ENCODE peak calls at places on chromosomes 6 and 20, in ten cellular contexts. F is H1, P is PC-9, J is fibroblast of lung, S is hepatocyte, X is keratinocyte, H is HCT116, C is GM23248, I is GM23338, O is endothelial cell of umbilical vein. W is an unnamed sample.

GRCh38 chr6:91155129-91155528 is 568.3 kb upstream of the MAP3K7 start:
- DNase-seq in J (no peak), X (no peak), I (no peak), O (no peak), P (no peak), H (no peak), C (no peak), S (no peak), F (no peak), W (no peak)

GRCh38 chr20:2867081-2867860 is 6.0 kb upstream of the PTPRA start:
- DNase-seq in O (no peak), C (peak), S (no peak), X (no peak), P (no peak), J (no peak), F (no peak), I (no peak), H (no peak), W (no peak)

GRCh38 chr6:51839975-51840374 is 247.4 kb downstream of the PKHD1 start:
- DNase-seq in F (no peak), S (no peak), J (no peak), I (no peak), X (no peak), P (no peak), O (no peak), C (no peak), H (no peak), W (no peak)

GRCh38 chr20:61662226-61662945 is 403.3 kb downstream of the TAF4 start:
- DNase-seq in I (peak), O (no peak), J (no peak), H (no peak), C (no peak), F (no peak), S (no peak), X (no peak), P (no peak), W (no peak)

GRCh38 chr6:156719395-156719719 is 57.8 kb upstream of the ARID1B start:
- DNase-seq in C (no peak), X (no peak), F (no peak), P (no peak), S (peak), I (no peak), H (no peak), J (no peak), O (no peak), W (no peak)

GRCh38 chr6:16697437-16698162 is 63.7 kb downstream of the ATXN1 start:
- DNase-seq in P (no peak), J (no peak), O (no peak), I (no peak), X (no peak), H (no peak), S (no peak), C (no peak), F (no peak), W (no peak)

GRCh38 chr6:144286503-144287393 is 1.6 kb downstream of the UTRN start:
- DNase-seq in P (peak), I (peak), S (peak), C (peak), F (no peak), J (peak), H (no peak), X (peak), O (peak), W (peak)

GRCh38 chr6:138622967-138623366 is 123.7 kb upstream of the NHSL1 start:
- DNase-seq in S (no peak), F (no peak), O (peak), P (peak), J (peak), H (no peak), X (peak), I (no peak), C (no peak), W (no peak)

GRCh38 chr20:45044084-45044573 is 56.8 kb downstream of the KCNS1 start:
- DNase-seq in I (peak), C (peak), S (peak), J (peak), P (peak), F (peak), X (peak), H (peak), O (peak), W (peak)

GRCh38 chr6:37011656-37012378 is 6.4 kb downstream of the FGD2 start:
- DNase-seq in I (no peak), S (no peak), F (no peak), C (peak), X (no peak), J (peak), P (no peak), H (no peak), O (no peak), W (no peak)

GRCh38 chr6:21098134-21098533 is 495.4 kb upstream of the SOX4 start:
- DNase-seq in X (no peak), C (no peak), J (no peak), S (no peak), O (no peak), I (peak), F (no peak), H (no peak), P (no peak), W (no peak)

GRCh38 chr6:139588076-139588639 is 213.7 kb upstream of the CITED2 start:
- DNase-seq in H (peak), F (no peak), S (peak), P (peak), J (peak), I (no peak), O (peak), C (peak), X (no peak), W (peak)

GRCh38 chr6:20875369-20875963 is 341.2 kb downstream of the CDKAL1 start:
- DNase-seq in S (peak), I (no peak), O (peak), F (no peak), H (no peak), J (peak), P (peak), C (peak), X (no peak), W (peak)

GRCh38 chr6:109897025-109897424 is 81.1 kb upstream of the GPR6 start:
- DNase-seq in O (no peak), P (no peak), X (no peak), J (peak), H (no peak), S (no peak), I (no peak), F (no peak), C (no peak), W (no peak)

GRCh38 chr6:11277275-11278206 is 45.1 kb upstream of the NEDD9 start:
- DNase-seq in O (peak), F (peak), J (peak), X (peak), I (peak), H (no peak), P (peak), S (peak), C (peak), W (peak)

GRCh38 chr6:158818008-158818579 is 1.1 kb downstream of the EZR start:
- DNase-seq in X (no peak), S (peak), P (peak), I (peak), O (peak), H (no peak), C (peak), F (no peak), J (peak), W (peak)

GRCh38 chr6:116877743-116878142 is 701 bp downstream of the RFX6 start:
- DNase-seq in I (peak), P (no peak), F (no peak), H (no peak), J (no peak), O (no peak), X (no peak), C (no peak), S (peak), W (peak)

GRCh38 chr20:4887586-4887985 is 113.7 kb downstream of the SLC23A2 start:
- DNase-seq in F (no peak), P (no peak), I (no peak), J (no peak), S (no peak), H (no peak), X (no peak), C (no peak), O (no peak), W (no peak)

GRCh38 chr6:138034229-138034628 is 73.0 kb downstream of the PERP start:
- DNase-seq in F (no peak), J (no peak), I (no peak), S (no peak), C (no peak), P (no peak), X (no peak), H (no peak), O (no peak), W (no peak)

GRCh38 chr20:44576297-44576696 is 6.1 kb upstream of the PKIG start:
- DNase-seq in X (no peak), H (no peak), J (peak), P (no peak), I (peak), O (peak), C (peak), S (no peak), F (no peak), W (no peak)

GRCh38 chr6:33126101-33126714 is 50.4 kb downstream of the HLA-DPB1 start:
- DNase-seq in S (peak), C (peak), X (no peak), J (no peak), I (peak), P (peak), F (no peak), H (peak), O (peak), W (peak)

GRCh38 chr20:10469599-10469998 is 34.5 kb downstream of the SLX4IP start:
- DNase-seq in O (peak), C (peak), P (no peak), F (peak), S (peak), J (peak), H (peak), X (no peak), I (peak), W (peak)

GRCh38 chr20:50346372-50347347 is 156.0 kb downstream of the CEBPB start:
- DNase-seq in P (peak), J (peak), C (peak), F (no peak), H (no peak), O (peak), S (peak), X (no peak), I (no peak), W (no peak)

GRCh38 chr6:131914967-131915751 is 36.0 kb downstream of the CCN2 start:
- DNase-seq in I (peak), F (no peak), P (peak), J (peak), S (peak), C (peak), H (peak), O (peak), X (peak), W (peak)

GRCh38 chr20:3796477-3797225 is 541 bp downstream of the CDC25B start:
- DNase-seq in C (no peak), J (no peak), P (no peak), I (no peak), S (no peak), X (no peak), H (no peak), O (no peak), F (no peak), W (peak)

GRCh38 chr20:22536141-22536828 is 48.1 kb downstream of the FOXA2 start:
- DNase-seq in H (no peak), I (no peak), C (no peak), F (no peak), X (no peak), J (no peak), S (no peak), O (no peak), P (no peak), W (no peak)

GRCh38 chr6:113907107-113907506 is 50.0 kb downstream of the MARCKS start:
- DNase-seq in P (no peak), F (no peak), I (no peak), S (no peak), X (no peak), J (no peak), C (no peak), H (no peak), O (peak), W (no peak)

GRCh38 chr6:13248053-13248452 is 80.3 kb downstream of the TBC1D7 start:
- DNase-seq in S (peak), H (no peak), C (no peak), O (peak), J (peak), P (no peak), I (peak), F (no peak), X (no peak), W (peak)

GRCh38 chr6:154447929-154448328 is 62.6 kb downstream of the CNKSR3 start:
- DNase-seq in H (no peak), P (no peak), I (no peak), C (peak), J (peak), O (peak), S (peak), X (no peak), F (no peak), W (no peak)

GRCh38 chr6:11428895-11429294 is 108.7 kb upstream of the TMEM170B start:
- DNase-seq in S (peak), P (peak), X (no peak), J (peak), I (peak), C (peak), F (no peak), H (no peak), O (no peak), W (peak)

GRCh38 chr6:56816393-56816792 is 138.5 kb upstream of the BEND6 start:
- DNase-seq in H (no peak), O (no peak), I (no peak), P (no peak), F (no peak), J (no peak), C (no peak), S (peak), X (no peak), W (no peak)

GRCh38 chr6:75791881-75792280 is 42.8 kb downstream of the MYO6 start:
- DNase-seq in P (no peak), O (peak), S (no peak), J (no peak), I (no peak), X (no peak), H (peak), C (peak), F (no peak), W (no peak)

GRCh38 chr20:36717657-36718056 is 28.2 kb downstream of the NDRG3 start:
- DNase-seq in I (peak), P (no peak), O (peak), X (no peak), J (no peak), H (no peak), S (no peak), C (peak), F (no peak), W (peak)

GRCh38 chr6:134310206-134310605 is 7.7 kb downstream of the SGK1 start:
- DNase-seq in C (peak), X (no peak), S (no peak), O (no peak), P (no peak), H (no peak), F (no peak), I (no peak), J (peak), W (no peak)

GRCh38 chr6:89008299-89008698 is 44.9 kb upstream of the RNGTT start:
- DNase-seq in C (no peak), S (no peak), P (no peak), J (no peak), F (no peak), H (no peak), X (no peak), O (no peak), I (peak), W (no peak)
- H3K4me2 ChIP-seq in C (no peak), S (no peak), P (no peak), J (no peak), F (no peak), H (no peak), X (no peak), O (no peak), I (peak), W (no peak)

GRCh38 chr6:136923116-136923953 is 1.2 kb downstream of the SLC35D3 start:
- DNase-seq in I (peak), C (peak), J (no peak), X (no peak), S (peak), F (no peak), P (no peak), H (no peak), O (no peak), W (peak)

GRCh38 chr6:136922680-136922996 is 537 bp downstream of the SLC35D3 start:
- DNase-seq in O (no peak), C (no peak), S (no peak), H (no peak), J (no peak), P (no peak), X (no peak), F (no peak), I (no peak), W (no peak)

GRCh38 chr6:136921521-136921935 is 573 bp upstream of the SLC35D3 start:
- DNase-seq in H (no peak), O (peak), I (peak), X (no peak), P (no peak), F (no peak), S (peak), C (peak), J (no peak), W (peak)

GRCh38 chr6:136921936-136922679 is at the start of gene SLC35D3:
- DNase-seq in J (peak), F (no peak), I (peak), H (no peak), S (peak), X (no peak), O (peak), P (no peak), C (peak), W (peak)

GRCh38 chr6:136923954-136924291 is 1.8 kb downstream of the SLC35D3 start:
- DNase-seq in X (no peak), S (no peak), F (no peak), H (no peak), J (no peak), I (no peak), C (no peak), O (no peak), P (no peak), W (no peak)
- TF ChIP-seq EZH2 in X (no peak), S (no peak), F (no peak), H (no peak), J (no peak), I (no peak), C (no peak), O (no peak), P (no peak), W (no peak)

GRCh38 chr6:8132130-8132529 is 29.8 kb upstream of the EEF1E1 start:
- DNase-seq in I (no peak), P (no peak), S (no peak), J (no peak), X (no peak), C (no peak), H (no peak), F (no peak), O (no peak), W (no peak)
- H2AFZ ChIP-seq in I (peak), P (no peak), S (no peak), J (no peak), X (no peak), C (no peak), H (no peak), F (no peak), O (no peak), W (no peak)

GRCh38 chr6:127403636-127404035 is 55.6 kb downstream of the KIAA0408 start:
- DNase-seq in X (no peak), I (no peak), O (no peak), F (no peak), H (no peak), J (no peak), C (no peak), S (no peak), P (no peak), W (no peak)
- H3K4me2 ChIP-seq in X (no peak), I (no peak), O (no peak), F (no peak), H (no peak), J (no peak), C (no peak), S (no peak), P (no peak), W (no peak)

GRCh38 chr20:63381781-63382431 is 20.8 kb upstream of the CHRNA4 start:
- DNase-seq in C (peak), O (peak), P (peak), J (no peak), X (no peak), H (no peak), I (peak), S (peak), F (no peak), W (peak)
- TF ChIP-seq EZH2 in C (no peak), O (no peak), P (no peak), J (no peak), X (no peak), H (no peak), I (no peak), S (no peak), F (no peak), W (no peak)

W was measured in neural progenitor cell.